ENCODE peak calls at places on chromosomes 13 and 19, in four cellular contexts. One of them, this sample, is unnamed.

GRCh38 chr13:44197791-44198770 is 175.5 kb upstream of the SERP2 start:
- DNase-seq in suprapubic skin: no peak
- DNase-seq in breast epithelium: no peak
- DNase-seq in stomach: no peak
- DNase-seq in this sample: no peak

GRCh38 chr19:34088292-34088691 is 84.0 kb upstream of the LSM14A start:
- DNase-seq in stomach: no peak
- DNase-seq in suprapubic skin: no peak
- DNase-seq in breast epithelium: no peak
- DNase-seq in this sample: no peak

GRCh38 chr13:95749545-95749944 is 72.6 kb downstream of the DNAJC3 start:
- DNase-seq in stomach: no peak
- DNase-seq in breast epithelium: no peak
- DNase-seq in suprapubic skin: no peak
- DNase-seq in this sample: no peak

GRCh38 chr13:112443191-112444000 is 67.2 kb downstream of the SPACA7 start:
- DNase-seq in suprapubic skin: no peak
- DNase-seq in breast epithelium: no peak
- DNase-seq in stomach: peak
- DNase-seq in this sample: no peak

GRCh38 chr13:50123515-50123861 is 108.2 kb downstream of the KCNRG start:
- DNase-seq in breast epithelium: no peak
- DNase-seq in suprapubic skin: no peak
- DNase-seq in stomach: no peak
- DNase-seq in this sample: no peak

GRCh38 chr13:24618219-24618955 is 61.8 kb upstream of the ATP12A start:
- DNase-seq in breast epithelium: no peak
- DNase-seq in suprapubic skin: no peak
- DNase-seq in stomach: peak
- DNase-seq in this sample: no peak

GRCh38 chr19:19171821-19172532 is 1.9 kb upstream of the MEF2B start:
- DNase-seq in suprapubic skin: no peak
- DNase-seq in stomach: no peak
- DNase-seq in breast epithelium: no peak
- DNase-seq in this sample: no peak

GRCh38 chr19:3692141-3693029 is 7.9 kb downstream of the PIP5K1C start:
- DNase-seq in breast epithelium: no peak
- DNase-seq in stomach: no peak
- DNase-seq in suprapubic skin: peak
- DNase-seq in this sample: no peak

GRCh38 chr13:110233181-110233641 is 73.7 kb downstream of the COL4A1 start:
- DNase-seq in suprapubic skin: no peak
- DNase-seq in stomach: no peak
- DNase-seq in breast epithelium: no peak
- DNase-seq in this sample: no peak

GRCh38 chr13:30045916-30046704 is 195.7 kb upstream of the UBL3 start:
- DNase-seq in stomach: no peak
- DNase-seq in suprapubic skin: no peak
- DNase-seq in breast epithelium: no peak
- DNase-seq in this sample: no peak

GRCh38 chr13:75326173-75327131 is 155.5 kb downstream of the TBC1D4 start:
- DNase-seq in breast epithelium: no peak
- DNase-seq in suprapubic skin: no peak
- DNase-seq in stomach: no peak
- DNase-seq in this sample: no peak

GRCh38 chr19:2290441-2291184 is 8.6 kb upstream of the PEAK3 start:
- DNase-seq in suprapubic skin: no peak
- DNase-seq in breast epithelium: no peak
- DNase-seq in stomach: no peak
- DNase-seq in this sample: no peak

GRCh38 chr13:93098972-93099371 is 127.6 kb upstream of the GPC6 start:
- DNase-seq in suprapubic skin: no peak
- DNase-seq in stomach: peak
- DNase-seq in breast epithelium: no peak
- DNase-seq in this sample: no peak

GRCh38 chr19:45790942-45791341 is 1.7 kb downstream of the DMWD start:
- DNase-seq in stomach: no peak
- DNase-seq in suprapubic skin: no peak
- DNase-seq in breast epithelium: no peak
- DNase-seq in this sample: no peak

GRCh38 chr19:2841858-2842574 is 741 bp downstream of the ZNF555 start:
- DNase-seq in breast epithelium: no peak
- DNase-seq in suprapubic skin: no peak
- DNase-seq in stomach: no peak
- DNase-seq in this sample: no peak

GRCh38 chr19:47511128-47511517 is 3.7 kb downstream of the NAPA start:
- DNase-seq in suprapubic skin: no peak
- DNase-seq in breast epithelium: no peak
- DNase-seq in stomach: peak
- DNase-seq in this sample: no peak

GRCh38 chr13:106570354-106570822 is 2.5 kb upstream of the ARGLU1 start:
- DNase-seq in stomach: peak
- DNase-seq in breast epithelium: peak
- DNase-seq in suprapubic skin: peak
- DNase-seq in this sample: no peak
- TF ChIP-seq POLR2AphosphoS5 in stomach: no peak
- TF ChIP-seq POLR2AphosphoS5 in breast epithelium: no peak
- TF ChIP-seq POLR2AphosphoS5 in suprapubic skin: no peak
- TF ChIP-seq POLR2AphosphoS5 in this sample: no peak

DNA sequence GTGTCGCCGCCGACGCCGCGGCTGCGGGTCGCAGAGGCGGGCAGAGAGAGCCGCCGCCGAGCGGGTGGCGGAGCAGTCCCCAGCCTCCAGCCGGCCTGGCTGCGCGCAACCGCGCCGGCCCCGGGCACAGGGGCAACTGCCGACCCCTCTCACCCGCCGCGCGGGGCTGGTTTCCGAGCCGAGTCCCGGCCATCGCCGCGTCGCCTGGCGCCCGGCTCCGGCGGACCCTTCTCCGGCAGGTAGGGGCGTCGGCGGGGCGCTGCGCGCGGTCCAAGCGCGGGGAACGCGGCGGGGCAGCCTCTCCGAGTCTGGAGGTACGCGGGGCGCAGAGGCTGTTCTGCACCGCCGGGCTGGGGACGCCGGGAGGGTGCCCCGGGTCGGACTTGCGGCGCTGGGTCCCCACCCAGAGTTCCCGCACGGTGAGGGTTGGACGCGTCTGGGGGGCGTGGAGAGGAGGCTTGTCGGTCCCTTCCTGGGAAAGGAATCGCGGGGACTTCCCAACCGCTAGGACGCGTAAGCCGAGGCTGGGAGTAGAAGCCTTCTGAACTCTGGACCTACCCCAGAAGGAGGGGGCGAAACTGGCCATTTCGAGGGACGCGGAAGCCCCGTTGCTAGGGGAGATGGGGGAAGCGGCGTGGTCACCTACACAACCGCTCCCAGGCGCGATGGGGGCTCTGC is 133.6 kb upstream of the MYO16 start:
- DNase-seq in breast epithelium: no peak
- DNase-seq in suprapubic skin: no peak
- DNase-seq in stomach: no peak
- DNase-seq in this sample: no peak
- H3K4me3 ChIP-seq in breast epithelium: peak
- H3K4me3 ChIP-seq in suprapubic skin: peak
- H3K4me3 ChIP-seq in stomach: peak
- H3K4me3 ChIP-seq in this sample: no peak

GRCh38 chr19:15010497-15011255 is 31.0 kb upstream of the SLC1A6 start:
- DNase-seq in suprapubic skin: no peak
- DNase-seq in stomach: no peak
- DNase-seq in breast epithelium: no peak
- DNase-seq in this sample: no peak
- TF ChIP-seq POLR2AphosphoS5 in suprapubic skin: no peak
- TF ChIP-seq POLR2AphosphoS5 in stomach: no peak
- TF ChIP-seq POLR2AphosphoS5 in breast epithelium: no peak
- TF ChIP-seq POLR2AphosphoS5 in this sample: no peak

DNA sequence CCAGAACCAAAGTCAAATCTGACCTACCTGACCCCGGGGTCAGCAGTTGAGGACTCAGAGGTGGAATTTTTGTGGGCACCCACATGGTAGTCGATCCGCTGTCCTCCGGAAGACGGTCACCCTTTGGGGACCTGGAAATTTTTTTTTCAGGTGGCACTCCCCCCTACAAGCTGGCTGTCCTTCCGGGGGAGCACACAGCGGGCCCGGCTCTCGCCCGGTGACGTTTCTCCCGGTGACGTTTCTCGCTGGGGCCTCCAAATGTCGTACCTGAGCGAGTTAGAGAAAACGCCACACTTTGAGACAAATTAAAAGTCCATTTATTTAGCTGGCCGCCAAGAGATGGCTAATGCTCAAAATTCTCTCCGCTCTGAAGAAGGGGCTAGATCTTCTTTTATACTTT is 48.8 kb downstream of the ZFP14 start:
- DNase-seq in suprapubic skin: no peak
- DNase-seq in breast epithelium: no peak
- DNase-seq in stomach: no peak
- DNase-seq in this sample: no peak
- H3K4me3 ChIP-seq in suprapubic skin: peak
- H3K4me3 ChIP-seq in breast epithelium: peak
- H3K4me3 ChIP-seq in stomach: no peak
- H3K4me3 ChIP-seq in this sample: no peak

DNA sequence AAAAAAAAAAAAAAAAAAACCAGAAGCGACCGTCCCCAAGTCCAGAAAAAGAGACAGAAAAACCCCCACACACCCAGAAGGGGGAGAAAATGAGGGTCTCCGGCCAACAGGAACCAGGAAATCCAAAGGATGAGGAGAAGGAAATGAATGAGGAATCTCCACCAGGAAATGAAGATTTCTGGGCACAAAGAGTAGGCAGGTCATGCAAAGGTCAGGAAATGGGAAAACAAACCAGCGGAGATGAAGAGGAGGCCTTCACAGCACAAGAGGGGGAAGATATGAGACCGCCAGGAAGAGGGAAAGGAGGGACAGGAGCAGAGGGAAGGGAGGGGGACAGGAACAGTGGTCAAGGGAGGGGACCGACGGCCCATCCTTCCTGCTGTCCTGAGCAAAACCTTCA is 5.8 kb downstream of the TEAD2 start:
- DNase-seq in suprapubic skin: no peak
- DNase-seq in stomach: no peak
- DNase-seq in breast epithelium: no peak
- DNase-seq in this sample: no peak
- TF ChIP-seq POLR2AphosphoS5 in suprapubic skin: no peak
- TF ChIP-seq POLR2AphosphoS5 in stomach: no peak
- TF ChIP-seq POLR2AphosphoS5 in breast epithelium: no peak
- TF ChIP-seq POLR2AphosphoS5 in this sample: no peak

DNA sequence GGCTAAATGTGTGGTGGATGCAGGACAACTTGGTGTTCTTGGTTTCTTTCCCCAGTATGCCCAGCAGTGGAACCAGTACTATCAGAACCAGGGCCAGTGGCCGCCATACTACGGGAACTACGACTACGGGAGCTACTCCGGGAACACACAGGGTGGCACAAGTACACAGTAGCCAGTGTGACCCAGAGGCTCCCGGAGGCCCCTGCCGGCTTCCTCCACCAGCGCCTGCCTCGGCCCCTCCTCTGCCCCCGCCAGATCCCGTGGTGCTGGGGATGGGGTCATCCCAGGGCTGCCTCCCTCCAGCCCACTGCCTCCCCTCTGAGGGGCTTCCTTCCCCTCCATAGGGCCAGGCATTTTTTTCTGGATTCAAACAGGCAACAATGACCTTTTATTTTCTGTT is 3.6 kb upstream of the CCDC97 start:
- DNase-seq in suprapubic skin: no peak
- DNase-seq in stomach: no peak
- DNase-seq in breast epithelium: no peak
- DNase-seq in this sample: no peak
- H3K4me3 ChIP-seq in suprapubic skin: no peak
- H3K4me3 ChIP-seq in stomach: no peak
- H3K4me3 ChIP-seq in breast epithelium: no peak
- H3K4me3 ChIP-seq in this sample: no peak

GRCh38 chr13:40639226-40639681 is 27.2 kb downstream of the FOXO1 start:
- DNase-seq in breast epithelium: no peak
- DNase-seq in stomach: no peak
- DNase-seq in suprapubic skin: no peak
- DNase-seq in this sample: no peak
- TF ChIP-seq POLR2AphosphoS5 in breast epithelium: no peak
- TF ChIP-seq POLR2AphosphoS5 in stomach: no peak
- TF ChIP-seq POLR2AphosphoS5 in suprapubic skin: no peak
- TF ChIP-seq POLR2AphosphoS5 in this sample: no peak

GRCh38 chr19:5903054-5903501 is 512 bp downstream of the NDUFA11 start:
- DNase-seq in breast epithelium: no peak
- DNase-seq in stomach: no peak
- DNase-seq in suprapubic skin: no peak
- DNase-seq in this sample: no peak

GRCh38 chr19:5904302-5905071 is at the start of gene VMAC:
- DNase-seq in stomach: peak
- DNase-seq in breast epithelium: peak
- DNase-seq in suprapubic skin: peak
- DNase-seq in this sample: peak

GRCh38 chr19:5905072-5905778 is 553 bp downstream of the VMAC start:
- DNase-seq in stomach: no peak
- DNase-seq in suprapubic skin: no peak
- DNase-seq in breast epithelium: no peak
- DNase-seq in this sample: no peak

GRCh38 chr19:5900976-5901375 is 2.6 kb downstream of the NDUFA11 start:
- DNase-seq in suprapubic skin: no peak
- DNase-seq in stomach: no peak
- DNase-seq in breast epithelium: no peak
- DNase-seq in this sample: no peak

GRCh38 chr19:5903502-5904301 is at the start of gene NDUFA11:
- DNase-seq in breast epithelium: peak
- DNase-seq in stomach: peak
- DNase-seq in suprapubic skin: peak
- DNase-seq in this sample: no peak
- H3K4me3 ChIP-seq in breast epithelium: peak
- H3K4me3 ChIP-seq in stomach: peak
- H3K4me3 ChIP-seq in suprapubic skin: peak
- H3K4me3 ChIP-seq in this sample: peak

GRCh38 chr13:113639661-113640262 is 18.2 kb downstream of the ATP4B start:
- DNase-seq in breast epithelium: peak
- DNase-seq in suprapubic skin: peak
- DNase-seq in stomach: peak
- DNase-seq in this sample: no peak

GRCh38 chr13:113636266-113636963 is 21.6 kb downstream of the ATP4B start:
- DNase-seq in suprapubic skin: peak
- DNase-seq in stomach: no peak
- DNase-seq in breast epithelium: peak
- DNase-seq in this sample: no peak

GRCh38 chr13:113637262-113638160 is 20.5 kb downstream of the ATP4B start:
- DNase-seq in suprapubic skin: no peak
- DNase-seq in stomach: no peak
- DNase-seq in breast epithelium: peak
- DNase-seq in this sample: no peak

GRCh38 chr13:113638806-113639205 is 19.2 kb downstream of the ATP4B start:
- DNase-seq in suprapubic skin: peak
- DNase-seq in breast epithelium: peak
- DNase-seq in stomach: no peak
- DNase-seq in this sample: no peak

DNA sequence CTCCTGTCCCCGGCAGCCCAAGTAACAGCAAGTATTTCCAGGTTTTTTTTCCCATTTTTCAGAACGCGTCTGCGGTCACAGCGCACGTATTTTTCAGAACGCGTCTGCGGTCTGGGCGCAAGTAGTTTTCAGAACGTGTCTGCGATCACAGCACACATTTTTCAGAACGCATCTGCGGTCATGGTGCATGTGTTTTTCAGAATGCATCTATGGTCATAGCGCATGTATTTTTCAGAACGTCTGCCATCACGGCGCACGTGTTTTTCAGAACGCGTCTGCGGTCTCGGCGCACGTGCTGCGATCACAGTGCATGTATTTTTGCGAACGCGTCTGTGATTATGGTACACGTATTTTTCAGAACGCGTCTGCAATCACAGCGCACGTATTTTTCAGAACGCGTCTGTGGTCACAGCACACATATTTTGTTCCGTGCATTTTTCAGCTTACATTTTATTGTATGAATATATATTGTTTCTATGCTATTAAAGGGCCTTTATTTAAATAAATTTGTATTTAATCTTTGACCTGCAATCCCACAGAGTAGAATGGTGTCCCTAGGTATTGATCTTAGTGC is 19.7 kb downstream of the ATP4B start:
- DNase-seq in stomach: peak
- DNase-seq in breast epithelium: peak
- DNase-seq in suprapubic skin: no peak
- DNase-seq in this sample: no peak
- TF ChIP-seq POLR2AphosphoS5 in stomach: no peak
- TF ChIP-seq POLR2AphosphoS5 in breast epithelium: no peak
- TF ChIP-seq POLR2AphosphoS5 in suprapubic skin: no peak
- TF ChIP-seq POLR2AphosphoS5 in this sample: no peak